ENCODE peak calls at places on chromosomes 1 and 21, in five cellular contexts. K is H1, C is lung, T is OCI-LY7, Z is heart right ventricle. S is an unnamed sample.
A peak's percentile ranks its signal among the peaks of the same experiment; 100 is the strongest.

GRCh38 chr1:179144621-179145020 is 62.8 kb downstream of the TOR3A start:
- DNase-seq in T (no peak), C (no peak), K (no peak), Z (no peak), S (no peak)

GRCh38 chr1:37125295-37125694 is 91.0 kb upstream of the GRIK3 start:
- DNase-seq in Z (no peak), C (no peak), T (no peak), K (no peak), S (no peak)

GRCh38 chr1:102942324-102942723 is 166.0 kb downstream of the COL11A1 start:
- DNase-seq in Z (no peak), T (no peak), K (no peak), C (no peak), S (no peak)

GRCh38 chr1:101119289-101119688 is 93.7 kb upstream of the DPH5 start:
- DNase-seq in T (no peak), K (no peak), Z (no peak), C (no peak), S (no peak)

GRCh38 chr1:165481820-165482532 is 37.0 kb upstream of the RXRG start:
- DNase-seq in T (no peak), C (peak; percentile 44), Z (no peak), K (no peak), S (no peak)

GRCh38 chr1:101239095-101240040 is 2.5 kb downstream of the S1PR1 start:
- DNase-seq in K (no peak), T (no peak), Z (no peak), C (no peak), S (no peak)

GRCh38 chr21:31084689-31085088 is 46.4 kb upstream of the KRTAP19-8 start:
- DNase-seq in K (no peak), C (no peak), T (no peak), Z (no peak), S (no peak)

GRCh38 chr1:26239936-26240335 is 5.9 kb downstream of the CEP85 start:
- DNase-seq in K (no peak), C (no peak), Z (no peak), T (no peak), S (no peak)

GRCh38 chr1:206909883-206910318 is 11.8 kb downstream of the FCMR start:
- DNase-seq in C (peak; percentile 41), T (no peak), Z (no peak), K (peak; percentile 63), S (no peak)

GRCh38 chr1:151147132-151147503 is 687 bp upstream of the SEMA6C start:
- DNase-seq in T (no peak), K (no peak), C (no peak), Z (no peak), S (no peak)

GRCh38 chr1:234368320-234369032 is 4.8 kb upstream of the COA6 start:
- DNase-seq in K (no peak), T (no peak), C (no peak), Z (no peak), S (no peak)

GRCh38 chr1:79422726-79423125 is 416.2 kb upstream of the ADGRL4 start:
- DNase-seq in C (no peak), T (no peak), Z (no peak), K (no peak), S (no peak)

GRCh38 chr1:109454497-109455133 is 11.7 kb upstream of the SYPL2 start:
- DNase-seq in Z (no peak), C (no peak), T (peak; percentile 19), K (no peak), S (no peak)

GRCh38 chr1:41512701-41513387 is 28.4 kb upstream of the EDN2 start:
- DNase-seq in C (no peak), K (no peak), T (no peak), Z (no peak), S (no peak)

GRCh38 chr1:20109223-20109856 is 10.0 kb downstream of the PLA2G2D start:
- DNase-seq in T (no peak), Z (no peak), C (no peak), K (no peak), S (no peak)

GRCh38 chr1:219716611-219717114 is 103.8 kb upstream of the ZC3H11B start:
- DNase-seq in C (no peak), T (no peak), Z (no peak), K (no peak), S (no peak)

GRCh38 chr1:109490934-109491302 is 3.0 kb upstream of the CYB561D1 start:
- DNase-seq in K (no peak), T (no peak), Z (peak; percentile 28), C (no peak), S (no peak)

GRCh38 chr21:44485254-44485793 is 30.0 kb downstream of the LRRC3 start:
- DNase-seq in C (peak; percentile 55), Z (no peak), K (peak; percentile 87), T (no peak), S (peak; percentile 39)

GRCh38 chr1:40633563-40634376 is 31.7 kb downstream of the RIMS3 start:
- DNase-seq in C (no peak), K (no peak), Z (peak; percentile 34), T (no peak), S (no peak)

GRCh38 chr1:117656202-117656641 is 50.4 kb downstream of the TENT5C start:
- DNase-seq in C (no peak), K (no peak), T (peak; percentile 80), Z (no peak), S (peak; percentile 73)

DNA sequence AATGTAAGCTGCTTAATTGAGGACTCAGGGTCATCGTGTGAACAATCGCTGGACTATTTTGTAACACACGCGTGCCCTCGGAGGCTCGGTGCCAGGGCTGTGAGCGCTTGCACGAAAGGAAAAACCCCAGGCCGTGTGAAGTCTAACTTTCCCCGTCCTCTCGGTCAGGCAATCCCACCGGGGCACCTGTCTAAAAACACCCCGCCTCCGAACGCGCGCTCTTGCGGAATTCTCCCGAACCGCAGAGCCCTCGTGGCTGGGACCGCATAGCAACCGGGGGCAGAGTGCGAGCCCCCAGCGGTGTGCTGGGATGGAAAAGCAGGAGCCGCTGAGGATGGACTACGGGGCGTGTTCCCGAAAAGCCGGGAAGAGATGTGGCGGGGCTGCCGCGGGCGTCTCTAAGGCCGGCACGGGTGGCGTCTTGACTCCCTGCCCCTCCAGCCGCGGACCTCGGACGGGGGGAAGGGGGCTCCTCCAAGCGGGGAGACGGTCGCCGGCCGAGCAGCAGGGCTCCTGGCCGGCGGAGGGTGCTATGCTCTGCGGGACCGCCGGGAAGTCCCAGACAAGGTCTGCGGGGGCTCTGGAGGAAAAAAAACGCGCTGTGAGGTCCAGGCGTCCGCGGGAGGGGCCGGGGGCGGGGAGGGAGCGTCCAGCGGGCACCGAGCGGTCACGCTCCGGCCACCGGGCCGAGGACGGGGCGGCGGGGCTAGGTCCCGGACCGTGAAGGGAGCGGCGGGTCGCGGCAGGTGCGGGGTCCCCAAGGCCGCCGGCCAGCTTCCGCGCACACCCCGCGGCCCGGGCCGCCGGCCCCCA is 936 bp downstream of the ZBTB21 start:
- DNase-seq in Z (peak; percentile 50), K (peak; percentile 67), C (no peak), T (peak; percentile 77), S (peak; percentile 26)
- TF ChIP-seq CTCF in Z (peak; percentile 54), K (no peak), C (no peak), T (peak; percentile 65), S (no peak)

DNA sequence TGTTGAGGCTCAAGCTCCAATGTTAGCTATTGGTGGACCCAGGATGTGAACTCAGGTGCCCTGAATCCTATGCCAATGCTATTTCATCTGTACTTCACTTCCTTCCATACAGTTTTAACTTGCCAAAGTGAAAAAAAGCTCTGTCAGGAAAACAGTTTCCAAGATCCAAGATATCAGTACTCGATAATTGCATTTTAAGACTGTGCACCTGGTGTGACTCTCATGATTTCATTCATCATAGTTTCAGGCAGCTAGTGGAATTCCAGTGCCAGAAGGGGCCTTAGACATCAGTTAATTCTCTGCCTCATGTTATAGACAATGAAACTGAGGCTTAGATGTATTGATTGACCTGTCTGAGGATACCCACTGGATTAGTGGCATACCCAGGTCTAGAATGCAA is 26.5 kb upstream of the LEPR start:
- DNase-seq in Z (no peak), C (no peak), K (no peak), T (no peak), S (no peak)
- H3K36me3 ChIP-seq in Z (no peaks in the 10 kb centered on the region), C (no peaks in the 10 kb centered on the region), K (no peaks in the 10 kb centered on the region), T (peaks cover 19% of the 10 kb centered on the region), S (no peaks in the 10 kb centered on the region)

DNA sequence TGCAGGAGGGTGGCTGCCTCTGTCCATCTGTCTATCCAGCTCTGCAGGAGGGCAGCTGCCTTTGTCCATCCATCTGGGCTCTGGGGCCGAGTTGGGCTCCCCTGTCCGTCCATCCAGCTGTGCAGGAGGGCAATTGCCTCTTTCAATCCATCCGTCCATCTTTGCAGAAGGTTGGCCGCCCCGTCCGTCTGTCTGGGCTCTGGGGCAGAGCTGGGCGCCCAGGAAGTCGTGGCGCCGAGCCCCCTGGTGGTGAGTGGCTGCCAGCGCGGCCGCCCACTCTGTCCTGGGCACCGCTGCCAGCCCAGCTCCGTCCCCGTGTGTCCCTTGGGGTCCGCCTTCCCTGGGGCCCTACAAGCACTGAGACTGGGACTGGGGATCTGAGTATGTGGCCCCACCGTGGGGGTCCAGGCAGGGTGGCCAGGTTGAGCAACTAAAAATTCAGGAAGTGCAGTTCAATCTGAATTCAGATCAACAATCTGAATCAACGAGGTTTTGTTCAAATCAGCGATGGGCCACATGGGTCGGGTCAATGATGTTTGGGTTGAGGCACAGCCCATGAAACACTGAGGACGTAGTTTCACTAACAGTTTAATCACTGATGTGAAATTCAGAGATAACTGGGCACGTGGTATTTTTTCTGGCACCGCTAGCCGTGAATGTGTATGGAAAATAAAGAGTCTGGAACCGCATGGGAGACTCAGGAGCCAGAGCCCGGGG is 99.1 kb upstream of the ACTRT2 start:
- DNase-seq in T (peak; percentile 15), Z (no peak), K (no peak), C (no peak), S (peak; percentile 66)
- TF ChIP-seq CTCF in T (peak; percentile 72), Z (peak; percentile 45), K (peak; percentile 49), C (peak; percentile 13), S (peak; percentile 61)

GRCh38 chr1:24383381-24383940 is 30.1 kb downstream of the STPG1 start:
- DNase-seq in T (no peak), K (no peak), Z (no peak), C (no peak), S (no peak)

GRCh38 chr1:24379733-24380315 is 33.8 kb downstream of the STPG1 start:
- DNase-seq in Z (no peak), C (no peak), T (no peak), K (peak; percentile 22), S (no peak)

GRCh38 chr1:24382165-24382577 is 31.4 kb downstream of the STPG1 start:
- DNase-seq in T (no peak), Z (no peak), C (peak; percentile 11), K (peak; percentile 19), S (no peak)

GRCh38 chr1:24381256-24381655 is 32.3 kb downstream of the STPG1 start:
- DNase-seq in T (no peak), C (peak; percentile 25), K (no peak), Z (no peak), S (no peak)

GRCh38 chr1:24380508-24380907 is 33.1 kb downstream of the STPG1 start:
- DNase-seq in C (no peak), T (no peak), Z (no peak), K (peak; percentile 14), S (no peak)
- H3K36me3 ChIP-seq in C (peaks cover 2% of the 10 kb centered on the region), T (no peaks in the 10 kb centered on the region), Z (peaks cover 4% of the 10 kb centered on the region), K (no peaks in the 10 kb centered on the region), S (peaks cover 3% of the 10 kb centered on the region)